ENCODE peak calls at places on chromosome 1, in eight cellular contexts. K is Ammon's horn; J is CD4-positive, alpha-beta memory T cell; B is substantia nigra; Q is pancreas; E is A549; L is endothelial cell; X is SW480. Y is an unnamed sample.

GRCh38 chr1:44645466-44646244 is 28.6 kb downstream of the TMEM53 start:
- DNase-seq in K (peak), B (peak), X (no peak), Q (no peak), E (no peak), L (no peak), J (no peak), Y (peak)

GRCh38 chr1:233240367-233240766 is 55.2 kb downstream of the PCNX2 start:
- DNase-seq in B (no peak), X (no peak), J (no peak), Q (no peak), K (no peak), E (no peak), L (no peak), Y (no peak)

GRCh38 chr1:4175566-4176405 is 275.7 kb upstream of the C1orf174 start:
- DNase-seq in B (no peak), X (no peak), J (no peak), K (no peak), Q (peak), E (no peak), L (no peak), Y (no peak)

GRCh38 chr1:212205843-212206242 is 79.4 kb upstream of the PPP2R5A start:
- DNase-seq in X (no peak), L (no peak), K (peak), E (no peak), J (no peak), Q (no peak), B (no peak), Y (no peak)

GRCh38 chr1:86778510-86779218 is 74.3 kb downstream of the SH3GLB1 start:
- DNase-seq in B (no peak), X (no peak), J (no peak), L (no peak), K (no peak), E (no peak), Q (no peak), Y (no peak)

GRCh38 chr1:35851175-35851869 is 31.7 kb upstream of the AGO1 start:
- DNase-seq in L (no peak), J (no peak), X (no peak), B (no peak), K (peak), E (no peak), Q (no peak), Y (peak)

GRCh38 chr1:230509281-230509977 is 83.3 kb upstream of the PGBD5 start:
- DNase-seq in L (no peak), X (no peak), K (peak), Q (no peak), E (no peak), B (no peak), J (no peak), Y (peak)

GRCh38 chr1:112956503-112957132 is 622 bp upstream of the SLC16A1 start:
- DNase-seq in E (no peak), X (peak), J (no peak), B (peak), Q (peak), K (peak), L (no peak), Y (no peak)

GRCh38 chr1:229344139-229344538 is 1.3 kb upstream of the CCSAP start:
- DNase-seq in L (no peak), J (no peak), Q (no peak), E (no peak), X (no peak), K (no peak), B (no peak), Y (no peak)

GRCh38 chr1:117106478-117106877 is 15.1 kb downstream of the TRIM45 start:
- DNase-seq in B (no peak), E (no peak), J (no peak), Q (no peak), X (peak), K (no peak), L (no peak), Y (no peak)

GRCh38 chr1:106954830-106955229 is 101.6 kb upstream of the PRMT6 start:
- DNase-seq in E (no peak), B (no peak), Q (no peak), X (no peak), L (no peak), J (no peak), K (no peak), Y (no peak)

GRCh38 chr1:77940921-77941570 is 37.8 kb downstream of the FUBP1 start:
- DNase-seq in Q (no peak), K (no peak), E (no peak), J (no peak), L (no peak), B (no peak), X (no peak), Y (no peak)

GRCh38 chr1:230232352-230232751 is 165.3 kb downstream of the GALNT2 start:
- DNase-seq in L (no peak), E (no peak), X (no peak), J (no peak), K (no peak), Q (no peak), B (no peak), Y (no peak)

GRCh38 chr1:188241629-188242028 is 1412.9 kb downstream of the PLA2G4A start:
- DNase-seq in K (no peak), Q (no peak), E (no peak), B (no peak), L (no peak), X (no peak), J (no peak), Y (no peak)

GRCh38 chr1:155208656-155209372 is at the start of gene MTX1:
- DNase-seq in L (peak), J (peak), K (peak), B (peak), X (peak), Q (peak), E (peak), Y (peak)

GRCh38 chr1:203624341-203624712 is 2.3 kb upstream of the ATP2B4 start:
- DNase-seq in X (no peak), E (no peak), K (no peak), Q (no peak), L (no peak), B (no peak), J (no peak), Y (no peak)

GRCh38 chr1:36126005-36126716 is 1.1 kb upstream of the COL8A2 start:
- DNase-seq in K (no peak), J (no peak), X (no peak), Q (no peak), E (no peak), L (no peak), B (no peak), Y (no peak)

GRCh38 chr1:169049258-169049936 is 57.1 kb upstream of the ATP1B1 start:
- DNase-seq in E (no peak), J (no peak), K (no peak), X (no peak), Q (no peak), L (no peak), B (no peak), Y (no peak)

GRCh38 chr1:27074175-27074780 is 61.6 kb upstream of the TENT5B start:
- DNase-seq in L (no peak), X (peak), Q (no peak), B (no peak), K (no peak), E (peak), J (no peak), Y (no peak)

GRCh38 chr1:87864676-87865075 is 536.0 kb downstream of the LMO4 start:
- DNase-seq in B (no peak), X (no peak), Q (no peak), L (no peak), K (peak), J (no peak), E (no peak), Y (no peak)

GRCh38 chr1:203306970-203307541 is 1.7 kb downstream of the BTG2 start:
- DNase-seq in K (no peak), B (no peak), L (no peak), Q (peak), X (no peak), J (peak), E (no peak), Y (no peak)

GRCh38 chr1:68231627-68232303 is 558 bp downstream of the WLS start:
- DNase-seq in J (no peak), K (peak), B (peak), E (peak), L (peak), X (peak), Q (peak), Y (peak)

GRCh38 chr1:8915446-8915845 is 30.2 kb upstream of the CA6 start:
- DNase-seq in E (no peak), Q (no peak), L (no peak), K (no peak), B (no peak), X (no peak), J (no peak), Y (no peak)

Y was measured in stromal cell of bone marrow.